ENCODE peak calls at places on chromosomes 2 and 18, in five cellular contexts. H is gastrocnemius medialis, U is sigmoid colon, F is DND-41, T is neuronal stem cell. R is an unnamed sample.

GRCh38 chr2:174835797-174836255 is 71.6 kb upstream of the CHRNA1 start:
- DNase-seq in H (no peak), T (no peak), U (no peak), F (no peak), R (no peak)

GRCh38 chr2:54377901-54378493 is 78.1 kb upstream of the SPTBN1 start:
- DNase-seq in U (no peak), H (no peak), T (no peak), F (no peak), R (no peak)

GRCh38 chr2:173218331-173219056 is 136.2 kb upstream of the CDCA7 start:
- DNase-seq in H (no peak), T (no peak), F (no peak), U (no peak), R (no peak)

GRCh38 chr18:22346342-22346967 is 71.3 kb downstream of the CTAGE1 start:
- DNase-seq in H (no peak), T (no peak), F (no peak), U (no peak), R (peak)

GRCh38 chr2:218482651-218483050 is 63.7 kb downstream of the VIL1 start:
- DNase-seq in U (no peak), H (no peak), F (no peak), T (no peak), R (peak)

GRCh38 chr2:42856891-42857632 is 64.7 kb upstream of the HAAO start:
- DNase-seq in U (peak), H (no peak), F (peak), T (no peak), R (no peak)

GRCh38 chr18:22166070-22166972 is 3.1 kb upstream of the GATA6 start:
- DNase-seq in U (no peak), F (no peak), T (no peak), H (no peak), R (no peak)

GRCh38 chr2:16319425-16320245 is 346.0 kb downstream of the CYRIA start:
- DNase-seq in H (no peak), F (no peak), T (no peak), U (no peak), R (no peak)

GRCh38 chr2:148970393-148970792 is 68.1 kb upstream of the LYPD6B start:
- DNase-seq in T (no peak), H (no peak), F (no peak), U (no peak), R (no peak)

GRCh38 chr2:100041946-100042345 is 100.4 kb downstream of the AFF3 start:
- DNase-seq in H (no peak), F (no peak), T (peak), U (no peak), R (no peak)

GRCh38 chr2:124959582-124959981 is 934.5 kb downstream of the CNTNAP5 start:
- DNase-seq in T (no peak), H (no peak), U (no peak), F (no peak), R (no peak)

GRCh38 chr18:35344736-35345459 is 678 bp upstream of the ZNF24 start:
- DNase-seq in F (no peak), T (no peak), H (no peak), U (no peak), R (no peak)

GRCh38 chr2:56230171-56230570 is 46.4 kb downstream of the CCDC85A start:
- DNase-seq in H (no peak), U (no peak), T (no peak), F (no peak), R (no peak)

GRCh38 chr2:124485659-124486058 is 460.6 kb downstream of the CNTNAP5 start:
- DNase-seq in T (no peak), U (no peak), F (no peak), H (no peak), R (no peak)

GRCh38 chr2:33583194-33583938 is 15.7 kb downstream of the FAM98A start:
- DNase-seq in U (no peak), T (peak), F (peak), H (no peak), R (no peak)

GRCh38 chr2:96879545-96880040 is 9.7 kb upstream of the SEMA4C start:
- DNase-seq in F (no peak), U (no peak), T (no peak), H (no peak), R (no peak)

GRCh38 chr2:241532733-241533601 is 24.6 kb upstream of the STK25 start:
- DNase-seq in U (no peak), H (no peak), T (no peak), F (no peak), R (no peak)

GRCh38 chr18:43570593-43570992 is 293.3 kb upstream of the SYT4 start:
- DNase-seq in H (no peak), U (no peak), F (no peak), T (no peak), R (no peak)

GRCh38 chr2:151156943-151157705 is 104.5 kb downstream of the RBM43 start:
- DNase-seq in T (no peak), H (no peak), U (no peak), F (no peak), R (no peak)

GRCh38 chr18:34223164-34223892 is 1.4 kb downstream of the NOL4 start:
- DNase-seq in H (no peak), U (no peak), F (no peak), T (no peak), R (no peak)

GRCh38 chr2:239669899-239670460 is 269.2 kb upstream of the HDAC4 start:
- DNase-seq in T (no peak), H (no peak), U (no peak), F (no peak), R (no peak)

GRCh38 chr2:192196451-192197194 is 1.9 kb upstream of the TMEFF2 start:
- DNase-seq in T (peak), F (no peak), U (no peak), H (no peak), R (no peak)

GRCh38 chr2:74512744-74513604 is 1.3 kb upstream of the TLX2 start:
- DNase-seq in H (no peak), F (no peak), U (peak), T (no peak), R (no peak)

GRCh38 chr2:25323042-25323514 is 18.6 kb downstream of the DNMT3A start:
- DNase-seq in F (no peak), U (no peak), H (no peak), T (no peak), R (no peak)

GRCh38 chr2:102282646-102283045 is 28.7 kb upstream of the IL1RL1 start:
- DNase-seq in U (no peak), F (no peak), H (no peak), T (no peak), R (no peak)

GRCh38 chr2:196200557-196200956 is 29.2 kb upstream of the STK17B start:
- DNase-seq in U (no peak), T (no peak), H (no peak), F (no peak), R (no peak)

GRCh38 chr2:10277293-10278028 is 25.2 kb upstream of the HPCAL1 start:
- DNase-seq in T (no peak), F (no peak), H (no peak), U (peak), R (no peak)

GRCh38 chr2:201130524-201131186 is 14.7 kb downstream of the CFLAR start:
- DNase-seq in T (no peak), H (peak), U (no peak), F (no peak), R (no peak)

GRCh38 chr2:9380702-9381628 is 42.4 kb downstream of the ITGB1BP1 start:
- DNase-seq in U (peak), T (no peak), H (peak), F (no peak), R (no peak)

GRCh38 chr2:221513251-221513650 is 58.9 kb downstream of the EPHA4 start:
- DNase-seq in H (no peak), T (no peak), F (no peak), U (no peak), R (no peak)

GRCh38 chr2:101253013-101253712 is 477 bp downstream of the CNOT11 start:
- DNase-seq in T (no peak), H (peak), U (peak), F (peak), R (peak)

GRCh38 chr2:149903626-149904025 is 316.1 kb upstream of the MMADHC start:
- DNase-seq in U (no peak), T (no peak), H (no peak), F (no peak), R (no peak)

GRCh38 chr2:156405586-156405985 is 30.6 kb upstream of the GPD2 start:
- DNase-seq in T (no peak), F (no peak), H (peak), U (peak), R (no peak)

GRCh38 chr2:132469095-132469494 is 52.5 kb downstream of the GPR39 start:
- DNase-seq in U (no peak), H (no peak), F (no peak), T (no peak), R (no peak)
- H3K4me3 ChIP-seq in U (no peak), H (no peak), F (no peak), T (no peak), R (no peak)

GRCh38 chr2:69933254-69933828 is 18.4 kb downstream of the MXD1 start:
- DNase-seq in U (no peak), T (no peak), F (no peak), H (no peak), R (no peak)
- H3K4me3 ChIP-seq in U (no peak), T (no peak), F (no peak), H (no peak), R (no peak)

GRCh38 chr2:120934891-120935338 is 199.2 kb downstream of the GLI2 start:
- DNase-seq in H (peak), U (no peak), T (no peak), F (no peak), R (no peak)
- H3K4me3 ChIP-seq in H (no peak), U (no peak), T (no peak), F (no peak), R (no peak)

DNA sequence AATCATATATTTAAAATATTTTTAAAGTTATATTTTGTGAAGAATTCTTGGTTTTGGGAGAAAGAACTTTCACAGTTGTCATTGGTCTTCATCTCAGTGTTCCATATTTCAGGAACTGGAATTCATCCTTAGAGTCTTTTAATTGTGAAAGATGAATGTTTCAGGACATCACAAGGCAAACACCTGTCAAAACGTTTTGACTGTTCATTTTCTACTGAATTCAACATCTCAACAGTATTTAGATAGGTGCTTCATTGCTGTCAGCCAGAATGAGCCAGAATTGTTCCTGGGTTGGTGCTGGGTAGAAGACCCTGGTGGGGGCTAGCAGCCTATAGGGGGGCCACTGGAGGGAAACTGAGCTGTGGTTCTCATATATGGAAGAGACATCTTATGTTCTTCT is 255.1 kb upstream of the CXCR4 start:
- DNase-seq in U (no peak), T (no peak), F (no peak), H (no peak), R (no peak)
- H3K4me3 ChIP-seq in U (no peak), T (no peak), F (no peak), H (no peak), R (no peak)